ENCODE peak calls at places on chromosomes 11 and 22, in seven cellular contexts. One of them, this sample, is unnamed. For H3K9me3, the result is how much of the 10 kb centered on the place peaks cover.

GRCh38 chr11:120610101-120610500 is 98.6 kb downstream of the GRIK4 start:
- DNase-seq in colonic mucosa: no peak
- DNase-seq in uterus: no peak
- DNase-seq in neural progenitor cell: no peak
- DNase-seq in esophagus squamous epithelium: no peak
- DNase-seq in transverse colon: no peak
- DNase-seq in heart right ventricle: no peak
- DNase-seq in this sample: no peak

GRCh38 chr22:35064664-35065063 is 1.3 kb upstream of the ISX start:
- DNase-seq in esophagus squamous epithelium: no peak
- DNase-seq in uterus: no peak
- DNase-seq in transverse colon: peak
- DNase-seq in colonic mucosa: peak
- DNase-seq in heart right ventricle: no peak
- DNase-seq in neural progenitor cell: no peak
- DNase-seq in this sample: no peak

GRCh38 chr11:573146-573759 is 3.0 kb upstream of the PHRF1 start:
- DNase-seq in esophagus squamous epithelium: no peak
- DNase-seq in neural progenitor cell: no peak
- DNase-seq in uterus: no peak
- DNase-seq in colonic mucosa: no peak
- DNase-seq in transverse colon: no peak
- DNase-seq in heart right ventricle: no peak
- DNase-seq in this sample: no peak

GRCh38 chr22:39994566-39995345 is at the start of gene FAM83F:
- DNase-seq in transverse colon: peak
- DNase-seq in heart right ventricle: peak
- DNase-seq in neural progenitor cell: peak
- DNase-seq in esophagus squamous epithelium: no peak
- DNase-seq in uterus: no peak
- DNase-seq in colonic mucosa: peak
- DNase-seq in this sample: peak

GRCh38 chr22:29727248-29727551 is 7.4 kb downstream of the CABP7 start:
- DNase-seq in transverse colon: peak
- DNase-seq in heart right ventricle: peak
- DNase-seq in neural progenitor cell: peak
- DNase-seq in colonic mucosa: peak
- DNase-seq in uterus: peak
- DNase-seq in esophagus squamous epithelium: no peak
- DNase-seq in this sample: no peak

GRCh38 chr11:128508785-128509518 is 78.4 kb downstream of the ETS1 start:
- DNase-seq in esophagus squamous epithelium: no peak
- DNase-seq in transverse colon: no peak
- DNase-seq in heart right ventricle: no peak
- DNase-seq in colonic mucosa: no peak
- DNase-seq in uterus: no peak
- DNase-seq in neural progenitor cell: no peak
- DNase-seq in this sample: no peak

GRCh38 chr22:50524664-50525103 is 714 bp downstream of the SCO2 start:
- DNase-seq in neural progenitor cell: no peak
- DNase-seq in transverse colon: no peak
- DNase-seq in heart right ventricle: no peak
- DNase-seq in esophagus squamous epithelium: no peak
- DNase-seq in uterus: no peak
- DNase-seq in colonic mucosa: peak
- DNase-seq in this sample: no peak

GRCh38 chr11:2827256-2827655 is 58.3 kb downstream of the CDKN1C start:
- DNase-seq in heart right ventricle: peak
- DNase-seq in transverse colon: no peak
- DNase-seq in uterus: no peak
- DNase-seq in neural progenitor cell: no peak
- DNase-seq in esophagus squamous epithelium: no peak
- DNase-seq in colonic mucosa: no peak
- DNase-seq in this sample: peak

GRCh38 chr11:115678942-115679341 is 174.7 kb upstream of the CADM1 start:
- DNase-seq in transverse colon: peak
- DNase-seq in uterus: no peak
- DNase-seq in colonic mucosa: peak
- DNase-seq in esophagus squamous epithelium: no peak
- DNase-seq in heart right ventricle: peak
- DNase-seq in neural progenitor cell: peak
- DNase-seq in this sample: no peak

GRCh38 chr22:49627217-49628181 is 200.2 kb downstream of the BRD1 start:
- DNase-seq in transverse colon: no peak
- DNase-seq in colonic mucosa: no peak
- DNase-seq in uterus: no peak
- DNase-seq in esophagus squamous epithelium: no peak
- DNase-seq in neural progenitor cell: peak
- DNase-seq in heart right ventricle: no peak
- DNase-seq in this sample: no peak

GRCh38 chr22:28141614-28142013 is 222.6 kb upstream of the PITPNB start:
- DNase-seq in uterus: no peak
- DNase-seq in colonic mucosa: no peak
- DNase-seq in transverse colon: no peak
- DNase-seq in heart right ventricle: no peak
- DNase-seq in neural progenitor cell: no peak
- DNase-seq in esophagus squamous epithelium: no peak
- DNase-seq in this sample: no peak

GRCh38 chr11:8025123-8025522 is 38.0 kb downstream of the EIF3F start:
- DNase-seq in transverse colon: no peak
- DNase-seq in heart right ventricle: no peak
- DNase-seq in neural progenitor cell: no peak
- DNase-seq in uterus: no peak
- DNase-seq in esophagus squamous epithelium: no peak
- DNase-seq in colonic mucosa: peak
- DNase-seq in this sample: no peak

GRCh38 chr11:85710912-85711311 is 24.9 kb upstream of the CCDC89 start:
- DNase-seq in transverse colon: no peak
- DNase-seq in esophagus squamous epithelium: no peak
- DNase-seq in neural progenitor cell: no peak
- DNase-seq in colonic mucosa: no peak
- DNase-seq in uterus: no peak
- DNase-seq in heart right ventricle: no peak
- DNase-seq in this sample: no peak

DNA sequence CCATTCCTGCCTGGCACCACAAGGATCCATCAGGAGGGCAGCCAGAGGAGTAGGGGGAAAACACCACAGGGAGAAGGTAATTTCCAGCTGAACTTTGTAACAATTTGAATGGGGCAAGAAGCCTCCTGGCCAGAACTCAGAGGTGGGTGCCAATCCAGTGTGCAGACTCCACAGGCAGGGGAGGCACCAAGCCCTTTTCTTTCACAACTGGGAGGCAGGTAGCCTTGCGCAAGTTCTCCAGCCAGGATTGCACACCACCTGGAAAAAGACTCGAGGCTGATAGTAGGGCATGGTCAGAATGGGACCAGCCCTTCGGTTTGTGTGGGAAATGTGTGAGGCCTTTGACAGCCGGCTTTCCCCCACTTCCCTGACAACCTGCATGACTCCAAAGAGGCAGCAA is 161.9 kb upstream of the ARHGAP42 start:
- DNase-seq in colonic mucosa: no peak
- DNase-seq in uterus: no peak
- DNase-seq in heart right ventricle: no peak
- DNase-seq in transverse colon: no peak
- DNase-seq in esophagus squamous epithelium: no peak
- DNase-seq in neural progenitor cell: no peak
- DNase-seq in this sample: no peak
- H3K27ac ChIP-seq in colonic mucosa: no peak
- H3K27ac ChIP-seq in uterus: no peak
- H3K27ac ChIP-seq in heart right ventricle: no peak
- H3K27ac ChIP-seq in transverse colon: no peak
- H3K27ac ChIP-seq in esophagus squamous epithelium: no peak
- H3K27ac ChIP-seq in neural progenitor cell: no peak
- H3K27ac ChIP-seq in this sample: no peak

GRCh38 chr11:46533396-46534110 is 60.3 kb downstream of the AMBRA1 start:
- DNase-seq in esophagus squamous epithelium: no peak
- DNase-seq in neural progenitor cell: no peak
- DNase-seq in heart right ventricle: no peak
- DNase-seq in uterus: no peak
- DNase-seq in colonic mucosa: no peak
- DNase-seq in transverse colon: no peak
- DNase-seq in this sample: no peak

GRCh38 chr11:46534713-46535112 is 59.1 kb downstream of the AMBRA1 start:
- DNase-seq in neural progenitor cell: no peak
- DNase-seq in uterus: no peak
- DNase-seq in colonic mucosa: no peak
- DNase-seq in transverse colon: no peak
- DNase-seq in esophagus squamous epithelium: no peak
- DNase-seq in heart right ventricle: no peak
- DNase-seq in this sample: no peak

GRCh38 chr11:46535688-46536087 is 58.1 kb downstream of the AMBRA1 start:
- DNase-seq in uterus: no peak
- DNase-seq in transverse colon: no peak
- DNase-seq in colonic mucosa: no peak
- DNase-seq in heart right ventricle: no peak
- DNase-seq in neural progenitor cell: no peak
- DNase-seq in esophagus squamous epithelium: no peak
- DNase-seq in this sample: no peak

GRCh38 chr11:46537851-46538295 is 56.0 kb downstream of the AMBRA1 start:
- DNase-seq in esophagus squamous epithelium: no peak
- DNase-seq in heart right ventricle: peak
- DNase-seq in colonic mucosa: peak
- DNase-seq in uterus: peak
- DNase-seq in neural progenitor cell: peak
- DNase-seq in transverse colon: peak
- DNase-seq in this sample: peak

GRCh38 chr11:46537121-46537520 is 56.7 kb downstream of the AMBRA1 start:
- DNase-seq in neural progenitor cell: peak
- DNase-seq in uterus: no peak
- DNase-seq in esophagus squamous epithelium: no peak
- DNase-seq in heart right ventricle: no peak
- DNase-seq in colonic mucosa: no peak
- DNase-seq in transverse colon: no peak
- DNase-seq in this sample: no peak
- TF ChIP-seq CTCF in neural progenitor cell: peak
- TF ChIP-seq CTCF in uterus: no peak
- TF ChIP-seq CTCF in esophagus squamous epithelium: no peak
- TF ChIP-seq CTCF in heart right ventricle: no peak
- TF ChIP-seq CTCF in colonic mucosa: no peak
- TF ChIP-seq CTCF in transverse colon: no peak
- TF ChIP-seq CTCF in this sample: no peak

GRCh38 chr11:15523576-15523975 is 408.9 kb downstream of the INSC start:
- DNase-seq in heart right ventricle: no peak
- DNase-seq in colonic mucosa: no peak
- DNase-seq in transverse colon: no peak
- DNase-seq in neural progenitor cell: no peak
- DNase-seq in esophagus squamous epithelium: no peak
- DNase-seq in uterus: no peak
- DNase-seq in this sample: no peak
- H3K9me3 ChIP-seq in heart right ventricle: under half
- H3K9me3 ChIP-seq in colonic mucosa: under half
- H3K9me3 ChIP-seq in transverse colon: under half
- H3K9me3 ChIP-seq in neural progenitor cell: under half
- H3K9me3 ChIP-seq in esophagus squamous epithelium: under half
- H3K9me3 ChIP-seq in uterus: under half
- H3K9me3 ChIP-seq in this sample: under half

GRCh38 chr22:45640291-45640940 is 31.2 kb upstream of the ATXN10 start:
- DNase-seq in neural progenitor cell: no peak
- DNase-seq in heart right ventricle: no peak
- DNase-seq in esophagus squamous epithelium: no peak
- DNase-seq in uterus: no peak
- DNase-seq in transverse colon: no peak
- DNase-seq in colonic mucosa: no peak
- DNase-seq in this sample: no peak
- H3K27ac ChIP-seq in neural progenitor cell: no peak
- H3K27ac ChIP-seq in heart right ventricle: no peak
- H3K27ac ChIP-seq in esophagus squamous epithelium: peak
- H3K27ac ChIP-seq in uterus: no peak
- H3K27ac ChIP-seq in transverse colon: no peak
- H3K27ac ChIP-seq in colonic mucosa: no peak
- H3K27ac ChIP-seq in this sample: no peak

GRCh38 chr11:69892237-69892985 is 73.2 kb upstream of the FGF3 start:
- DNase-seq in uterus: no peak
- DNase-seq in esophagus squamous epithelium: no peak
- DNase-seq in transverse colon: no peak
- DNase-seq in colonic mucosa: no peak
- DNase-seq in heart right ventricle: no peak
- DNase-seq in neural progenitor cell: peak
- DNase-seq in this sample: no peak
- TF ChIP-seq CTCF in uterus: no peak
- TF ChIP-seq CTCF in esophagus squamous epithelium: no peak
- TF ChIP-seq CTCF in transverse colon: no peak
- TF ChIP-seq CTCF in colonic mucosa: no peak
- TF ChIP-seq CTCF in heart right ventricle: no peak
- TF ChIP-seq CTCF in neural progenitor cell: peak
- TF ChIP-seq CTCF in this sample: no peak

This sample was measured in pancreas.